ENCODE peak calls at places on chromosomes 16 and 17, in five cellular contexts. R is GM23338, J is hepatocyte, Q is neural progenitor cell, V is fibroblast of lung. P is an unnamed sample.

GRCh38 chr17:38752930-38753506 is 477 bp downstream of the PSMB3 start:
- DNase-seq in R (no peak), J (peak; percentile 23), Q (no peak), V (no peak), P (no peak)

GRCh38 chr17:40541060-40541872 is 24.0 kb downstream of the CCR7 start:
- DNase-seq in R (no peak), J (peak; percentile 46), Q (no peak), V (no peak), P (no peak)

GRCh38 chr16:27364493-27365141 is 37.4 kb upstream of the IL21R start:
- DNase-seq in R (no peak), J (peak; percentile 82), Q (no peak), V (no peak), P (no peak)

GRCh38 chr17:21275579-21276339 is 8.8 kb upstream of the MAP2K3 start:
- DNase-seq in R (peak; percentile 91), J (peak; percentile 94), Q (peak; percentile 95), V (peak; percentile 69), P (peak; percentile 92)

GRCh38 chr17:77606865-77607210 is 351.7 kb upstream of the TNRC6C start:
- DNase-seq in R (no peak), J (no peak), Q (no peak), V (no peak), P (no peak)

GRCh38 chr17:10278218-10278617 is 79.8 kb upstream of the GAS7 start:
- DNase-seq in R (peak; percentile 37), J (peak; percentile 34), Q (peak; percentile 61), V (no peak), P (peak; percentile 45)

GRCh38 chr17:46159686-46160085 is 33.5 kb downstream of the KANSL1 start:
- DNase-seq in R (no peak), J (no peak), Q (no peak), V (peak; percentile 97), P (no peak)

GRCh38 chr17:38663125-38663751 is 11.5 kb downstream of the EPOP start:
- DNase-seq in R (peak; percentile 98), J (peak; percentile 90), Q (peak; percentile 95), V (peak; percentile 43), P (peak; percentile 59)

GRCh38 chr16:49350265-49351103 is 23.1 kb upstream of the C16orf78 start:
- DNase-seq in R (peak; percentile 82), J (peak; percentile 68), Q (peak; percentile 73), V (peak; percentile 22), P (peak; percentile 71)

GRCh38 chr16:80570106-80570478 is 29.3 kb downstream of the DYNLRB2 start:
- DNase-seq in R (no peak), J (peak; percentile 19), Q (no peak), V (peak; percentile 95), P (no peak)

GRCh38 chr16:58110590-58111330 is 18.4 kb downstream of the CFAP20 start:
- DNase-seq in R (peak; percentile 40), J (no peak), Q (no peak), V (peak; percentile 34), P (peak; percentile 47)

GRCh38 chr16:56515665-56516064 is 4.2 kb downstream of the BBS2 start:
- DNase-seq in R (no peak), J (no peak), Q (no peak), V (no peak), P (no peak)

GRCh38 chr17:79979841-79980215 is 55.8 kb downstream of the TBC1D16 start:
- DNase-seq in R (no peak), J (no peak), Q (no peak), V (no peak), P (no peak)

GRCh38 chr17:19447085-19447583 is 36.1 kb downstream of the RNF112 start:
- DNase-seq in R (peak; percentile 94), J (peak; percentile 86), Q (peak; percentile 79), V (peak; percentile 47), P (peak; percentile 88)

GRCh38 chr16:1258906-1259759 is 3.3 kb downstream of the TPSD1 start:
- DNase-seq in R (peak; percentile 45), J (no peak), Q (no peak), V (no peak), P (no peak)
- TF ChIP-seq EZH2 in R (no peak), J (no peak), Q (no peak), V (no peak), P (no peak)

GRCh38 chr17:63751806-63752205 is 10.2 kb upstream of the STRADA start:
- DNase-seq in R (no peak), J (peak; percentile 7), Q (no peak), V (no peak), P (no peak)
- H3K27ac ChIP-seq in R (no peak overlapping the region), J (peak overlapping the region; percentile 15), Q (no peak overlapping the region), V (no peak overlapping the region), P (no peak overlapping the region)

GRCh38 chr17:44029736-44030135 is 15.0 kb upstream of the TMEM101 start:
- DNase-seq in R (no peak), J (no peak), Q (no peak), V (no peak), P (no peak)
- H3K27me3 ChIP-seq in R (no peaks in the 10 kb centered on the region), J (no peaks in the 10 kb centered on the region), Q (no peaks in the 10 kb centered on the region), V (no peaks in the 10 kb centered on the region), P (no peaks in the 10 kb centered on the region)

DNA sequence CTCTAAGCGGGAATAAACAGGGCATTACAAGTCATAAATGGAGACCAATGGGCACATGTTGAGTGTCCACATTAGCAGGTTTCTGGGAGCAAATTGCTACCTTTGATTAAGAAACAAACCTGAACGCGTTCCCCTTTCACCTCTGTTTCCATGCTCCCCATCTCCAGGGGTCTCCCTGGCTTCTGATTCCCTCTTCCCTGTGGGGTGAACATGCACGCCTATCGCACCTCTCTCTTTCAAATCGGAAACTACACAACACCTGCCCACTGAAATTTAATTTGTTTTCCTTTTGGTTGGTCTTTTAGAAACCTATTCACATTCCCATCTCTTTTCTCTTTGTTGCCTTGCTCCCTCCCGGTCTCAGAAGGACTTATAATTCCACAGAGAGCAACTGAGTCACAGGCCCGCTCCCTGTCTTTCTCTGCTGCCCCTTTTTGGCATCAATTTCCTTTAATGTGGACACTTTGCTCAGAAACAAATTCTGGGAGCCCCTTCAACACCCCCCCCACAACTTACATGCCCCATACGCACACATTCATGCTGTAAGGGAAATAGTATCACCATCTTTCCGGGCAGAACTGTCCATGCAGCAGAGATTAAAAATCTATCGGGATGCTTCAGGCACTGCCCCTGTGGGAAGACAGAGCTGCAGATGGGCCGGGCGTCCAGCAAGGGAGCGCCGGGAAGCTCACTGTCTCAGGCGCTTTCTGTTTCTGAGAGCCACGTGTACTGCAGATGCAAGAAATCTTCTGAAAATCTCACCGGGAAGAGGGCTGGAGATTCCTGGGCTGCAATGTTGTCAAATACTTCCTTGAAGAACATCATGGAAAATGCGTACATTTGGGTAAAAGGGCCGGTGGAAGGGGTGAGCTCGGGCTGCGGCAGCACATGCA is 7.2 kb upstream of the FOXF1 start:
- DNase-seq in R (no peak), J (no peak), Q (peak; percentile 52), V (no peak), P (no peak)
- TF ChIP-seq EZH2 in R (peak; percentile 73), J (peak; percentile 66), Q (peak; percentile 94), V (no peak), P (peak; percentile 84)

GRCh38 chr16:15792563-15792971 is 64.3 kb downstream of the MYH11 start:
- DNase-seq in R (no peak), J (no peak), Q (no peak), V (no peak), P (no peak)
- H3K27ac ChIP-seq in R (no peak overlapping the region), J (no peak overlapping the region), Q (no peak overlapping the region), V (no peak overlapping the region), P (no peak overlapping the region)

DNA sequence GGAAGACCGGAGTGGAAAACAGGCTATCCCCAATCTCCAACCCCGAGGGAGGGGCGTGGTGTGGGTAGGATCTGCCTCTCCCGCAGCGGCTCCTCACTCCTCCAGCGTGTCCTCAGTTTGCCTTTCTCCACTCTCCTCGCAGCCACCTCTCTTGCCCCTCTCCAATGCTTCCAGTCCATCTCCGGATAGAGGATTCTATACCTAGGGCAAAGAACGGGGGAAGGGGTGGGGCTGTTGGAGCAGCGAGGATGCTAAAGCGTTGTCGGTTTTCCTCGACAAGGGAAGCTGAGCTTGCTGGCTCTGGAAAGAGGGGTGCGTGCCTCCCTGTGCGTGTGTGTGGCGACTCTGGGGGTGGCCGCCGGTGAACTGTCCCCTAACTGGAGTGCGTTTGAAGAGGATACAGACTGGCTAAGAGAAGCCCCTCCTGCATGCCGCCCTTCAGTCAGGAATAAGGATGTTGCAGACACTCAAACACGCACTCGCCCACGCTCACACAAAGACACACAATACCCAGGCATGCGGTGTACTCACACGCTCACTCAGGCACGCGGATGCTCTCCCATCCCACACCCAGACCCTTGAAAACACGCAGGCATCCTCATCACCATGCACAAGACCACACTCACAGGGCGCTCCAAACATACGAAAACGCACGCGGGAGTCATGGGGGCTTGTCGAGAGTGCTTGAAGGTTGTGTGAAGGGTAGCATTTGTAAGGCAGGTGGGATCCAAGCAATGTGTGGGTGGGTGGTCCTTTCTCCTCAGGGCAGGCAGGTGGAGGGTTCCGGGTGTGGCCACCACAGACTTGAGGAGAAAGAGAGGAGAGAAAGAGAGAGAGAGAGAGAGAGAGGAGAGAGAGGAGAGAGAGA is 633 bp upstream of the GPR139 start:
- DNase-seq in R (peak; percentile 68), J (no peak), Q (peak; percentile 44), V (no peak), P (no peak)
- H3K27me3 ChIP-seq in R (peaks cover 48% of the 10 kb centered on the region), J (peaks cover 75% of the 10 kb centered on the region), Q (peaks cover 74% of the 10 kb centered on the region), V (no peaks in the 10 kb centered on the region), P (peaks cover 79% of the 10 kb centered on the region)

GRCh38 chr17:48732688-48733629 is 4.4 kb upstream of the HOXB13 start:
- DNase-seq in R (peak; percentile 78), J (no peak), Q (peak; percentile 50), V (no peak), P (no peak)
- TF ChIP-seq EZH2 in R (peak; percentile 21), J (peak; percentile 89), Q (peak; percentile 87), V (peak; percentile 84), P (no peak)

P was measured in A673.